ENCODE peak calls at places on chromosome 22, in seven cellular contexts. E is HepG2, I is IMR-90, B is body of pancreas, J is H1, Q is ovary, X is suprapubic skin. Y is an unnamed sample.

GRCh38 chr22:47884200-47884599 is 1121.8 kb downstream of the TBC1D22A start:
- DNase-seq in E (no peak), Q (no peak), B (no peak), I (no peak), X (no peak), J (no peak), Y (no peak)

GRCh38 chr22:27438271-27438980 is 363.1 kb downstream of the MN1 start:
- DNase-seq in E (no peak), J (no peak), I (peak; percentile 9), B (peak; percentile 44), X (no peak), Q (peak; percentile 61), Y (no peak)

GRCh38 chr22:48548391-48548790 is 1279.3 kb downstream of the BRD1 start:
- DNase-seq in X (no peak), I (no peak), Q (no peak), B (no peak), E (no peak), J (no peak), Y (no peak)

GRCh38 chr22:27461470-27461869 is 340.1 kb downstream of the MN1 start:
- DNase-seq in I (peak; percentile 92), Q (no peak), X (no peak), B (no peak), J (no peak), E (no peak), Y (no peak)

GRCh38 chr22:50011447-50012200 is 941 bp downstream of the IL17REL start:
- DNase-seq in B (no peak), X (no peak), I (no peak), Q (peak; percentile 15), J (no peak), E (no peak), Y (no peak)

GRCh38 chr22:50610041-50610451 is 9.5 kb downstream of the MAPK8IP2 start:
- DNase-seq in E (no peak), J (no peak), I (no peak), B (no peak), X (no peak), Q (no peak), Y (no peak)

GRCh38 chr22:33274941-33275443 is 216.8 kb upstream of the SYN3 start:
- DNase-seq in I (no peak), J (no peak), B (no peak), E (no peak), X (no peak), Q (no peak), Y (no peak)

GRCh38 chr22:30245181-30245984 is 1.2 kb downstream of the LIF start:
- DNase-seq in J (no peak), E (peak; percentile 35), I (no peak), Q (no peak), B (no peak), X (no peak), Y (no peak)

GRCh38 chr22:30286331-30286730 is 3.0 kb downstream of the CASTOR1 start:
- DNase-seq in Q (no peak), X (no peak), E (no peak), J (no peak), I (no peak), B (no peak), Y (no peak)

GRCh38 chr22:42994917-42995562 is 19.9 kb downstream of the PACSIN2 start:
- DNase-seq in B (peak; percentile 79), J (no peak), E (peak; percentile 98), X (no peak), Q (no peak), I (peak; percentile 94), Y (peak; percentile 83)

GRCh38 chr22:42994276-42994916 is 20.6 kb downstream of the PACSIN2 start:
- DNase-seq in X (no peak), I (no peak), B (no peak), E (peak; percentile 27), J (no peak), Q (no peak), Y (no peak)

GRCh38 chr22:43000441-43001175 is 14.3 kb downstream of the PACSIN2 start:
- DNase-seq in E (no peak), X (no peak), J (no peak), Q (no peak), I (peak; percentile 74), B (no peak), Y (no peak)

GRCh38 chr22:42996646-42997365 is 18.1 kb downstream of the PACSIN2 start:
- DNase-seq in J (no peak), B (peak; percentile 57), Q (no peak), X (no peak), I (no peak), E (no peak), Y (no peak)

DNA sequence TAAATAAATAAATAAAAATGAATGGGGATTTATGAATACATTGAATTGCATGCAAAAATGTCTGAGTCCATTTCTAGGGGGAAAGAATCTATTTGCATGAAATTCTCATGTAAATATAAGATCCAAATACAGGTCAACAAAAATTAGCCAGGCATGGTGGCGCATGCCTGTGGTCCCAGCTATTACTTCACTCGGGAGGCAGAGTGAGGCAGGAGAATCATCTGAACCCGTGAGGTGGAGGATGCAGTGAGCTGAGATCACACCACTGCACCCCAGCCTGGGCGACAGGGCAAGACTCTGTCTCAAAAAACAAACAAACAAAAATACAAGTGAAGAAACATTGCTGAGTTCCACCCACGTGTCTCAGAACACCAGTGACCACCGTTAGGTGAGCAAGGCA is 17.4 kb downstream of the PACSIN2 start:
- DNase-seq in X (no peak), E (no peak), Q (no peak), B (no peak), J (no peak), I (no peak), Y (no peak)
- H3K4me1 ChIP-seq in X (peaks cover 82% of the 10 kb centered on the region), E (peaks cover 96% of the 10 kb centered on the region), Q (peaks cover 28% of the 10 kb centered on the region), B (peaks cover 92% of the 10 kb centered on the region), J (peaks cover 11% of the 10 kb centered on the region), I (peaks cover 49% of the 10 kb centered on the region), Y (peaks cover 35% of the 10 kb centered on the region)

DNA sequence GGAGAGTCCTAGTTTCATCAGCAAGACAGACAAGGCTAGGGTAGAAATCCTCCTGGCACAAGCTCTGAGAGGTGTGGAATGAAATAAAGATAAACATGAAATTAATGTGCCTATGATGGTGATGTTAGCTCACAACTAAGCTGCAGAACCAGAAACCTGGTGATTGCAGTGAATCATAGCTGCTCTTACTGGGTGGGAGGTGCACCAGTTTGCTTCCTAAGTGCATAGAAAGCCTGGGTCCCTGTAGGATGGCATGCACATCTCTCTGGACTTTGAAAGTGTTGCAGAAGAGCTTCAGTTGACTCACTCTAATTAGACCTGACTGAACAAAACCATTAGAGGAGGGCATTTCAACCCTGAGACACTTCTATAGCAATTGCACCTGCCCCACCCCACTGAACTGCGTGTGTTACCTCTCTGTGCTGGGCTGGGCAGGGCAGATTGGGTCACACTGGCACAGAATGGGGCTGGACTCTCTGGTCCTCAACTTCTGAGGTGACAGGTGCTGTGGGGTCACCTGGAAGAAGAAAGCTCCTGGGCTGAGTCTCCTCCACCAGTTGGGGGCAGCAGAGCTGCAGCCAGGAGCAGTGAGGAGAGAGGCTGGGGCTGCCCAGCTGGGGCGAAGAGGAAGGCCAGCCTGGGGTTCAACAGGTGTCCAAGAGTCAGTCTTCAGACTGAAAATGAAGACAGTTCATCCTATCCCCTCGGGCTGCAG is 57.9 kb downstream of the GGTLC2 start:
- DNase-seq in X (peak; percentile 49), Q (no peak), E (no peak), I (no peak), J (no peak), B (no peak), Y (no peak)
- TF ChIP-seq CTCF in X (no peak), Q (no peak), E (peak; percentile 58), I (no peak), J (peak; percentile 37), B (no peak), Y (no peak)

GRCh38 chr22:20079745-20080444 is at the start of gene DGCR8:
- DNase-seq in B (peak; percentile 94), X (peak; percentile 91), Q (peak; percentile 93), I (peak; percentile 93), E (peak; percentile 86), J (peak; percentile 91), Y (peak; percentile 92)
- TF ChIP-seq POLR2A in B (peak; percentile 41), X (no peak), Q (peak; percentile 36), I (peak; percentile 69), E (peak; percentile 90), J (peak; percentile 89), Y (no peak)

GRCh38 chr22:38081636-38081940 is 2.4 kb downstream of the SLC16A8 start:
- DNase-seq in I (no peak), B (no peak), E (no peak), J (no peak), X (no peak), Q (peak; percentile 20), Y (no peak)

GRCh38 chr22:38080468-38080846 is 3.5 kb downstream of the SLC16A8 start:
- DNase-seq in B (no peak), E (no peak), J (no peak), X (no peak), I (no peak), Q (peak; percentile 26), Y (no peak)

GRCh38 chr22:38082986-38083710 is 836 bp downstream of the SLC16A8 start:
- DNase-seq in X (no peak), I (no peak), Q (peak; percentile 3), B (no peak), J (no peak), E (no peak), Y (no peak)

GRCh38 chr22:38080847-38081635 is 2.9 kb downstream of the SLC16A8 start:
- DNase-seq in X (no peak), E (no peak), J (peak; percentile 75), B (no peak), I (peak; percentile 14), Q (peak; percentile 21), Y (no peak)

DNA sequence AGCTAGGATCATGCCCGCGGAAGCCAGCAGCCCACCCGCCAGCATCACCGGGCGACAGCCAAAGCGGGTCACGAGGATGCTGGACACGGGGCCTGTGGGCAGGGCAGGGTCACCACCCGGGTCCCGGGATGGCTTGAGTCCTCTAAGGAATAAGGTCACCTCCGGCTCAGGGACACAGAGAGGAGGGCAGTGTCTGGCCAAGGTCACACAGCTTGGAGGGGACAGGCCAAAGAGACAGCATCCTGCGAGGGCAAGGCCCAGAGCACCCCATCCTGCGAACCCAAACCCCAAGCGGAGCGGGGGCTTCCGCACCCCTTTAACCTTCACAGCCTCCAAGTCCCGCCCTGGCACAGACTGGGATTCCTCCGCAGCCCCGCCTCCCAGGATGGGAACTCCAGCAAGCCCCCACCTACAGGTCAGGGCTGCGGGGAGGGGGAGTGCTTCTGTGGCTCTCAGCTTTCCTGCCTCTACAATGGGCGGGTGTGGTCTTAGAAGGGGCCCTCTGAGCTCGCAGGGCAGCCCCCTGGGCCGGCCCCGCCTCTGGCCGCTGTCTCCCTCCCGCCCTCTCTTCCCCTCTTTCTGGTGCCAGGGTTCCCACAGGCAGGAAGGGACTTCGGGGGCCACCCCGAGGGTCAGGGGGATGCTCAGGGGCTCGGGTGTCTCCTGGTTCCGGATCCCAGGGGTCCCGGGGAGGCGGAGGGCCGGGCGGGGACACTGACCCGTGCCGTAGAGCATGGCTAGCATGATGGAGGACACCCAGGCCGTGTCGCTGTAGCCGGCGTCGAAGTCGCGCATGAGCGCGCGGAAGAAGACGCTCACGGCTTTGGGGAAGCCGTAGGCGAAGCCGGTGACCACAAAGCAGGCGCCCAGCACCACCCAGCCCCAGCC is 1.8 kb downstream of the SLC16A8 start:
- DNase-seq in X (no peak), E (no peak), B (no peak), J (no peak), I (no peak), Q (peak; percentile 16), Y (no peak)
- H3K4me1 ChIP-seq in X (peaks cover 28% of the 10 kb centered on the region), E (no peaks in the 10 kb centered on the region), B (peaks cover 23% of the 10 kb centered on the region), J (peaks cover 14% of the 10 kb centered on the region), I (no peaks in the 10 kb centered on the region), Q (peaks cover 10% of the 10 kb centered on the region), Y (peaks cover 14% of the 10 kb centered on the region)

GRCh38 chr22:17891427-17892167 is 117.3 kb upstream of the BID start:
- DNase-seq in J (peak; percentile 64), B (no peak), E (peak; percentile 7), I (no peak), Q (no peak), X (no peak), Y (no peak)
- TF ChIP-seq CTCF in J (peak; percentile 60), B (no peak), E (peak; percentile 84), I (peak; percentile 1), Q (no peak), X (peak; percentile 33), Y (no peak)